ENCODE peak calls at places on chromosomes 3 and 15, in six cellular contexts. Z is neuronal stem cell; A is CD8-positive, alpha-beta memory T cell; L is tibial nerve; P is A549; Y is right atrium auricular region. D is an unnamed sample.
A peak's percentile ranks its signal among the peaks of the same experiment; 100 is the strongest.

GRCh38 chr15:100688549-100689120 is 86.2 kb downstream of the ASB7 start:
- DNase-seq in Z (no peak), A (no peak), L (no peak), P (no peak), Y (no peak), D (no peak)

GRCh38 chr3:53328750-53329149 is 18.6 kb downstream of the DCP1A start:
- DNase-seq in Z (no peak), A (no peak), L (no peak), P (no peak), Y (no peak), D (no peak)

GRCh38 chr3:135218304-135218703 is 423.2 kb downstream of the EPHB1 start:
- DNase-seq in Z (no peak), A (no peak), L (no peak), P (no peak), Y (no peak), D (no peak)

GRCh38 chr3:178714971-178715832 is 179.0 kb downstream of the KCNMB2 start:
- DNase-seq in Z (no peak), A (no peak), L (no peak), P (no peak), Y (no peak), D (no peak)

GRCh38 chr3:25581335-25581734 is 83.4 kb downstream of the TOP2B start:
- DNase-seq in Z (no peak), A (no peak), L (no peak), P (no peak), Y (no peak), D (no peak)

GRCh38 chr3:114586119-114586518 is 292.3 kb downstream of the TIGIT start:
- DNase-seq in Z (no peak), A (no peak), L (no peak), P (no peak), Y (no peak), D (no peak)

GRCh38 chr15:62119224-62119925 is 45.7 kb downstream of the C2CD4B start:
- DNase-seq in Z (no peak), A (peak; percentile 9), L (no peak), P (peak; percentile 82), Y (no peak), D (no peak)

GRCh38 chr3:65153850-65154512 is 466.2 kb upstream of the ADAMTS9 start:
- DNase-seq in Z (no peak), A (no peak), L (no peak), P (no peak), Y (no peak), D (no peak)

GRCh38 chr3:195891431-195892104 is 16.8 kb downstream of the TNK2 start:
- DNase-seq in Z (no peak), A (no peak), L (no peak), P (no peak), Y (no peak), D (no peak)
- H3K4me3 ChIP-seq in Z (no peak overlapping the region), A (no peak overlapping the region), L (no peak overlapping the region), P (no peak overlapping the region), Y (peak overlapping the region; percentile 52), D (no peak overlapping the region)

DNA sequence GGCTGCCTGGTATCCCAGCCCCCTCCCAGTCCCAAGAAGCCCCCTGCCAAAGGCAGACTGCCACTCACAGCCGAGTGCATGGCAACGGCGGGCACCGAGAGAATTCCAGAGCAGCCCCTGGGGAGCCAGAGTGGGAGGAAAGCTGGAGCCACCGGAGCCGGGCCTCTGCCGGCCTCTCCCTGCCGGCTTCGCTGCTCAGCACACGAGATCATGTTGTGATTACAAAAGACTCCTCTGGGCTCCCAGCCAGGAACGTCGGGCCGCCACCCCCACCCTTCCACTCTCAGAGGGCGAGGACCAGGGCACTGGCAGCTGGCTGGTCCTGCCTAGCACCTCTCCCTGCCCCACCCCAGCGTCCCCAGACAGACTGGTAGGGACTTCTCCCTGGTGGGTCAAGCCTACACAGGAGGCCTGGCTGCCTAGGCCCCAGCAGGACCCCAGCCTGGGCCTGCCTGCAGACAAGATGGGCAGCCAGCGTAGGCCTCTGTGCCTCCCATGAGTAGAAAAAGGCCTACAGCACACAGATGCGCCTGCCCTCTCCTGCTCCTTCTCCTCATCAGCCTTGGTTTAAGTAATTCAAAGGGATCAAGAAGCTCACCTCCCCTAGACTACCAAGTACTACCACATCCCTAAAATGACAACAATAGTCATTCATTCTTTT is at the start of gene CCDC9B:
- DNase-seq in Z (no peak), A (no peak), L (peak; percentile 84), P (peak; percentile 69), Y (peak; percentile 91), D (no peak)
- H3K4me1 ChIP-seq in Z (peaks cover 12% of the 10 kb centered on the region), A (peaks cover 16% of the 10 kb centered on the region), L (no peaks in the 10 kb centered on the region), P (peaks cover 56% of the 10 kb centered on the region), Y (peaks cover 88% of the 10 kb centered on the region), D (peaks cover 5% of the 10 kb centered on the region)

GRCh38 chr3:130516645-130517512 is at the start of gene COL6A6:
- DNase-seq in Z (no peak), A (no peak), L (no peak), P (no peak), Y (no peak), D (no peak)
- H3K4me3 ChIP-seq in Z (no peak within 1 kb of the TSS), A (no peak within 1 kb of the TSS), L (no peak within 1 kb of the TSS), P (no peak within 1 kb of the TSS), Y (peak within 1 kb of the TSS; percentile 43), D (no peak within 1 kb of the TSS)

GRCh38 chr3:99875925-99876781 is 58.5 kb downstream of the CMSS1 start:
- DNase-seq in Z (peak; percentile 83), A (peak; percentile 65), L (peak; percentile 60), P (peak; percentile 36), Y (peak; percentile 85), D (peak; percentile 29)
- H3K4me1 ChIP-seq in Z (peaks cover 5% of the 10 kb centered on the region), A (peaks cover 13% of the 10 kb centered on the region), L (no peaks in the 10 kb centered on the region), P (peaks cover 30% of the 10 kb centered on the region), Y (peaks cover 52% of the 10 kb centered on the region), D (no peaks in the 10 kb centered on the region)

GRCh38 chr3:76129441-76129840 is 344.1 kb upstream of the ZNF717 start:
- DNase-seq in Z (no peak), A (no peak), L (no peak), P (no peak), Y (no peak), D (no peak)
- H3K4me3 ChIP-seq in Z (no peak overlapping the region), A (no peak overlapping the region), L (no peak overlapping the region), P (no peak overlapping the region), Y (no peak overlapping the region), D (no peak overlapping the region)

DNA sequence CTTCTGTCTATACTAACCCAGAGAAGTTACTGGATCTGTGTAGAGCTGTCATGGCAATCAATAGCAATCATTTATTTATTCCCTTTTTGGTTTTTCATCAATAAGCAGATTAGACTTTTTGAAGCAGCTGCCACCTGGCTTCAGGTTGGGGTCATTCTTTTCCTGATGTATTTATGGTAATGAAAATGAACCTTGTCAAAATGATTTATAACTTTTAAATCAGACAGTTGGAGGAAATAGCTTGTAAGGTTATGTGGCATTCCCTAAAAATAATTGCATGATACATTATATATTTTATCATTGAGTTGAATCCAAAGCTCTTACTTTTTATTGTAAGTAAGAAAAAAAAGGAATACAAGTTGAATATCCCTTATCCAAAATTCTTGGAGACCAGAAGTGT is 8.6 kb downstream of the TIPARP start:
- DNase-seq in Z (no peak), A (no peak), L (no peak), P (no peak), Y (no peak), D (no peak)
- H3K4me1 ChIP-seq in Z (peaks cover 10% of the 10 kb centered on the region), A (peaks cover 80% of the 10 kb centered on the region), L (no peaks in the 10 kb centered on the region), P (peaks cover 84% of the 10 kb centered on the region), Y (peaks cover 97% of the 10 kb centered on the region), D (peaks cover 25% of the 10 kb centered on the region)

DNA sequence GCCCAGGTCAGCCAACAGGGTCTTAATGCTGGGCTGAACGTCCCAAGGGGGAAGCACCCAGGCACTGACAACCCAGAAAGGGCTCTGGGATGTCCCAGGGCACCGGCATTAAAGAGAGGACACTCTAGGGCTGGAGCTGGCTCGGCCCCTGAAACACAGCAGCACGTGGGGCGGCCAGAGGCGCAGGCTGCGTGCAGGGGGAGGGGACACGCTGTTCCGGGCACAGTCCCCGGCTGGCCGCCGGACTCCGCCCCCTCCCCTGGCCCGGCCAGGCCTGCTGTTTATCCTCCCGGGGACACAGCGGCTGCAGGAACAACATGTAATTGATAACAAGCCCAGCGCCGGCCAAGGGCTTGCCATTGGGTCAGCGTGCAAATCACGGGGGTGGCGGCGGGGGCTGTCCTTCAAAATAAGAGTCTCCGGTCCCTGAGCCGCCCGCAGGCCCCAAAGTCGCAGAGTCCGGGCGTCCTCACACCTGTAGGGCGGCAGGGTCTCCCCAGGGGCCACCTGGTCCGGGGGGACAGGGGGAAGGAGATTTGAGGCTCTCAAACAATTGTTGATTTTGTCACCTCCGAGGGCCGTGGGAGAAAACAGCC is 1.3 kb downstream of the KLF15 start:
- DNase-seq in Z (peak; percentile 77), A (no peak), L (peak; percentile 99), P (no peak), Y (peak; percentile 100), D (no peak)
- H3K4me3 ChIP-seq in Z (peak overlapping the region; percentile 67), A (peak overlapping the region; percentile 34), L (peak overlapping the region; percentile 93), P (no peak overlapping the region), Y (peak overlapping the region; percentile 87), D (peak overlapping the region; percentile 44)

GRCh38 chr15:93063292-93063671 is 25.7 kb downstream of the RGMA start:
- DNase-seq in Z (no peak), A (no peak), L (no peak), P (no peak), Y (no peak), D (no peak)

GRCh38 chr15:93066103-93066725 is 22.8 kb downstream of the RGMA start:
- DNase-seq in Z (no peak), A (no peak), L (no peak), P (no peak), Y (no peak), D (no peak)

GRCh38 chr15:93065641-93066045 is 23.4 kb downstream of the RGMA start:
- DNase-seq in Z (no peak), A (no peak), L (no peak), P (no peak), Y (no peak), D (no peak)

GRCh38 chr15:93066834-93067648 is 22.0 kb downstream of the RGMA start:
- DNase-seq in Z (no peak), A (no peak), L (no peak), P (no peak), Y (no peak), D (no peak)

GRCh38 chr15:93063796-93064690 is 25.0 kb downstream of the RGMA start:
- DNase-seq in Z (no peak), A (no peak), L (no peak), P (no peak), Y (no peak), D (no peak)
- H3K4me1 ChIP-seq in Z (peaks cover 39% of the 10 kb centered on the region), A (no peaks in the 10 kb centered on the region), L (no peaks in the 10 kb centered on the region), P (no peaks in the 10 kb centered on the region), Y (peaks cover 56% of the 10 kb centered on the region), D (no peaks in the 10 kb centered on the region)